ENCODE peak calls at places on chromosomes 6 and 20, in seven cellular contexts. X is GM12892, K is GM12891, M is K562, A is H1, S is HepG2, B is SK-N-SH. O is an unnamed sample.

GRCh38 chr6:35737413-35738211 is 780 bp downstream of the ARMC12 start:
- DNase-seq in X (peak; percentile 50), K (peak; percentile 51), M (peak; percentile 83), A (no peak), S (peak; percentile 87), B (peak; percentile 79), O (no peak)

GRCh38 chr6:43216200-43216599 is 13.1 kb downstream of the DNPH1 start:
- DNase-seq in X (no peak), K (no peak), M (no peak), A (no peak), S (no peak), B (no peak), O (no peak)

GRCh38 chr6:18302561-18303439 is 38.5 kb upstream of the DEK start:
- DNase-seq in X (no peak), K (no peak), M (peak; percentile 32), A (no peak), S (peak; percentile 48), B (no peak), O (no peak)

GRCh38 chr20:50930139-50931047 is 844 bp downstream of the ADNP start:
- DNase-seq in X (no peak), K (no peak), M (peak; percentile 21), A (no peak), S (no peak), B (peak; percentile 47), O (no peak)

GRCh38 chr6:47836046-47836445 is 54.2 kb downstream of the OPN5 start:
- DNase-seq in X (no peak), K (no peak), M (no peak), A (no peak), S (no peak), B (no peak), O (no peak)

GRCh38 chr20:4795394-4795793 is 73.7 kb downstream of the PRND start:
- DNase-seq in X (no peak), K (no peak), M (peak; percentile 36), A (no peak), S (peak; percentile 29), B (no peak), O (no peak)

GRCh38 chr6:169339025-169339424 is 85.4 kb upstream of the THBS2 start:
- DNase-seq in X (no peak), K (no peak), M (no peak), A (no peak), S (no peak), B (no peak), O (no peak)

GRCh38 chr6:35984701-35985100 is 39.7 kb downstream of the SLC26A8 start:
- DNase-seq in X (no peak), K (no peak), M (no peak), A (no peak), S (no peak), B (no peak), O (no peak)

GRCh38 chr6:11730645-11731044 is 48.0 kb downstream of the ADTRP start:
- DNase-seq in X (no peak), K (no peak), M (no peak), A (no peak), S (no peak), B (no peak), O (peak; percentile 65)

DNA sequence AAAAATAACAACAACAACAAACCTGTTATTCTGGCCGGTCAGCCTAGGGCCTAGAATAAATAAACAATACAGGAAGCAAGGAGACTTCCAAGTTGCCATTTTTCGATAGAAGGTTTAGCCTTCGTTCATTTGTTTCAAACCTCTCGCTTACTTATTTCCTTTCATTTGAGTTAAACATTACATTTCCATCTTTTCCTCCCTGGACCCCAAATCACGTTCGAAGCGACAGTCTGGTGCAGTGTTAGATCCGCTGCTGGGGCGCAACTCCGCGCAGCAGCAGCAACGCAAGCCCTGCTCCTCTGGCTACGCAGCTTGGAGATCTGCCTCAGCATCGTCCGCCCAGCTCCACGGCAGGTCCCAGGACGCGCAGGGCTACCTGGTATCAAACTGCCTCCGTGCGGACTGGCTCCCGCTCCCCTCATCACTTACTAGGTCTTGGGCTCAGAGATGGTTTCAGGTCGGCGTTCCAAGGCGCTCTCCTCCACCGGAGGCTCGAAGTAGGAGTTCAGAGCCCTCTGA is 543 bp downstream of the TDP2 start:
- DNase-seq in X (peak; percentile 25), K (no peak), M (peak; percentile 49), A (no peak), S (no peak), B (peak; percentile 66), O (no peak)
- TF ChIP-seq TAF1 in X (no peak), K (no peak), M (no peak), A (no peak), S (no peak), B (no peak), O (no peak)

GRCh38 chr6:15244605-15245360 is 1.1 kb upstream of the JARID2 start:
- DNase-seq in X (peak; percentile 83), K (no peak), M (no peak), A (peak; percentile 67), S (peak; percentile 55), B (no peak), O (no peak)
- TF ChIP-seq TAF1 in X (no peak), K (no peak), M (peak; percentile 7), A (peak; percentile 4), S (no peak), B (no peak), O (no peak)

DNA sequence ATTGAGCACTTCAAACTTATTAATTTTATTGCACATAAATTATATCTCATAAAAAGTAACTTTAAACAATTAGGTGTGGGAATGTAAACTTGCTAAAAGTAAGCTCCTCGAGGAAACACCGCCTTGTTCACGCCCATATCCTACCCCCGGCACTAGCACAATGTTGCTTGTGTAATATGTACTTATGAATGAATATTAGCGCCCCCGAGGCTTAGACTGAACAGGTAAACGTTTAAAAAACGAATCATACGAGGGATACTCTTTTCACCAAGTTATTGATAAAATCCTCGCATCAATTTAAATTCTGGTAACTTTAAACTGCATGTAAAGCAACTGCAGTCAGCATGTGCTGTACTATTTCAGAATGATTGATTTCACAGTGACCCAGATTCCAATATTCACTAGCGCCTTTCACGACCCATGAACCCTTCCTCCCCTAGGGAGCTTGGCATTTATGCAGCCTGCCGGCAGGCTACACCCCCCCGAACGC is 637 bp downstream of the TFB1M start:
- DNase-seq in X (no peak), K (no peak), M (peak; percentile 17), A (no peak), S (peak; percentile 65), B (no peak), O (no peak)
- TF ChIP-seq TAF1 in X (no peak), K (no peak), M (no peak), A (no peak), S (no peak), B (no peak), O (no peak)

DNA sequence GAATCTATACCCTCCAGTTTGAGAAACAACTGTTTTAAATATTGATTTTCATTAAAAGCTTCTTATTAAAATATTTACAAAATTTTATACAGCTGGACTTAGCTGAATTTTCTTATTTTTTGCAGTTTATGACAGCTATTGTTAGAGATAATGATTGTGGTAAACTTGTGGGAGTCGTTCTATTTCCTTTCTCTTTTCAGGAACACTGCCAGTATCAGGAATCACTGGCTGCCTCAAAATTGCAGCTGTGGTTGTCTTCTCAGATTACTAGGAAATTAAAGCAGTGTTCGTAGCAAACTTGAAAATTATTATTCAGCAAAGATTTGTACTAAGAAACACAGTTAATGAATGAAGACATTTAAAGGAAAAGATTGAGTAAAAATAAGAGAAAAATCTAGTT is 311.0 kb downstream of the CENPW start:
- DNase-seq in X (no peak), K (no peak), M (no peak), A (no peak), S (no peak), B (no peak), O (no peak)
- TF ChIP-seq TAF1 in X (no peak), K (no peak), M (no peak), A (no peak), S (no peak), B (no peak), O (no peak)

GRCh38 chr20:34562643-34563042 is 4.1 kb downstream of the MAP1LC3A start:
- DNase-seq in X (no peak), K (no peak), M (no peak), A (peak; percentile 56), S (peak; percentile 31), B (peak; percentile 78), O (no peak)
- TF ChIP-seq TAF1 in X (no peak), K (no peak), M (no peak), A (no peak), S (no peak), B (no peak), O (no peak)

GRCh38 chr6:135534773-135535380 is 37.3 kb upstream of the AHI1 start:
- DNase-seq in X (no peak), K (no peak), M (no peak), A (no peak), S (no peak), B (no peak), O (no peak)
- TF ChIP-seq TAF1 in X (no peak), K (no peak), M (no peak), A (no peak), S (no peak), B (no peak), O (no peak)

GRCh38 chr20:62066339-62066982 is 780 bp upstream of the TAF4 start:
- DNase-seq in X (peak; percentile 59), K (peak; percentile 58), M (peak; percentile 70), A (peak; percentile 79), S (peak; percentile 73), B (peak; percentile 88), O (no peak)
- TF ChIP-seq TAF1 in X (no peak), K (peak; percentile 39), M (peak; percentile 35), A (no peak), S (no peak), B (peak; percentile 29), O (no peak)

GRCh38 chr6:84739866-84740208 is 24.6 kb downstream of the TBX18 start:
- DNase-seq in X (no peak), K (no peak), M (no peak), A (no peak), S (no peak), B (no peak), O (no peak)
- TF ChIP-seq TAF1 in X (no peak), K (no peak), M (no peak), A (no peak), S (no peak), B (no peak), O (no peak)

O was measured in GM12878.